ENCODE peak calls at places on chromosomes 4 and X, in eight cellular contexts. One of them, this sample, is unnamed.

GRCh38 chrX:130376077-130376476 is 9.4 kb downstream of the GPR119 start:
- DNase-seq in fibroblast of mammary gland: no peak
- DNase-seq in GM10248: no peak
- DNase-seq in lower lobe of right lung: no peak
- DNase-seq in GM20000: no peak
- DNase-seq in astrocyte: no peak
- DNase-seq in CD8-positive, alpha-beta T cell: no peak
- DNase-seq in right lobe of liver: no peak
- DNase-seq in this sample: no peak

GRCh38 chrX:47200385-47201150 is 6.9 kb downstream of the UBA1 start:
- DNase-seq in fibroblast of mammary gland: peak
- DNase-seq in GM10248: no peak
- DNase-seq in lower lobe of right lung: no peak
- DNase-seq in GM20000: no peak
- DNase-seq in astrocyte: peak
- DNase-seq in CD8-positive, alpha-beta T cell: no peak
- DNase-seq in right lobe of liver: no peak
- DNase-seq in this sample: peak

GRCh38 chr4:187183826-187184225 is 460.2 kb upstream of the FAT1 start:
- DNase-seq in fibroblast of mammary gland: no peak
- DNase-seq in GM10248: no peak
- DNase-seq in lower lobe of right lung: no peak
- DNase-seq in GM20000: no peak
- DNase-seq in astrocyte: peak
- DNase-seq in CD8-positive, alpha-beta T cell: no peak
- DNase-seq in right lobe of liver: no peak
- DNase-seq in this sample: no peak

GRCh38 chrX:66988331-66988730 is 349.5 kb upstream of the EDA2R start:
- DNase-seq in fibroblast of mammary gland: no peak
- DNase-seq in GM10248: no peak
- DNase-seq in lower lobe of right lung: no peak
- DNase-seq in GM20000: no peak
- DNase-seq in astrocyte: no peak
- DNase-seq in CD8-positive, alpha-beta T cell: no peak
- DNase-seq in right lobe of liver: no peak
- DNase-seq in this sample: no peak

GRCh38 chrX:46710927-46711623 is 47.8 kb downstream of the SLC9A7 start:
- DNase-seq in fibroblast of mammary gland: no peak
- DNase-seq in GM10248: no peak
- DNase-seq in lower lobe of right lung: no peak
- DNase-seq in GM20000: no peak
- DNase-seq in astrocyte: no peak
- DNase-seq in CD8-positive, alpha-beta T cell: no peak
- DNase-seq in right lobe of liver: no peak
- DNase-seq in this sample: no peak

GRCh38 chr4:16225139-16225538 is 1.1 kb downstream of the TAPT1 start:
- DNase-seq in fibroblast of mammary gland: peak
- DNase-seq in GM10248: no peak
- DNase-seq in lower lobe of right lung: no peak
- DNase-seq in GM20000: peak
- DNase-seq in astrocyte: peak
- DNase-seq in CD8-positive, alpha-beta T cell: no peak
- DNase-seq in right lobe of liver: no peak
- DNase-seq in this sample: no peak

GRCh38 chr4:4866833-4867744 is 7.6 kb downstream of the MSX1 start:
- DNase-seq in fibroblast of mammary gland: peak
- DNase-seq in GM10248: no peak
- DNase-seq in lower lobe of right lung: no peak
- DNase-seq in GM20000: peak
- DNase-seq in astrocyte: no peak
- DNase-seq in CD8-positive, alpha-beta T cell: no peak
- DNase-seq in right lobe of liver: no peak
- DNase-seq in this sample: no peak

GRCh38 chr4:21320034-21320433 is 619.8 kb downstream of the PACRGL start:
- DNase-seq in fibroblast of mammary gland: no peak
- DNase-seq in GM10248: no peak
- DNase-seq in lower lobe of right lung: no peak
- DNase-seq in GM20000: no peak
- DNase-seq in astrocyte: no peak
- DNase-seq in CD8-positive, alpha-beta T cell: no peak
- DNase-seq in right lobe of liver: no peak
- DNase-seq in this sample: no peak

GRCh38 chr4:32824321-32824720 is 2104.2 kb downstream of the PCDH7 start:
- DNase-seq in fibroblast of mammary gland: peak
- DNase-seq in GM10248: no peak
- DNase-seq in lower lobe of right lung: no peak
- DNase-seq in GM20000: no peak
- DNase-seq in astrocyte: peak
- DNase-seq in CD8-positive, alpha-beta T cell: no peak
- DNase-seq in right lobe of liver: no peak
- DNase-seq in this sample: no peak

GRCh38 chr4:98027827-98028226 is 115.4 kb downstream of the STPG2 start:
- DNase-seq in fibroblast of mammary gland: peak
- DNase-seq in GM10248: no peak
- DNase-seq in lower lobe of right lung: no peak
- DNase-seq in GM20000: no peak
- DNase-seq in astrocyte: peak
- DNase-seq in CD8-positive, alpha-beta T cell: no peak
- DNase-seq in right lobe of liver: no peak
- DNase-seq in this sample: no peak

GRCh38 chrX:107654778-107655761 is 26.8 kb downstream of the PRPS1 start:
- DNase-seq in fibroblast of mammary gland: peak
- DNase-seq in GM10248: peak
- DNase-seq in lower lobe of right lung: peak
- DNase-seq in GM20000: peak
- DNase-seq in astrocyte: peak
- DNase-seq in CD8-positive, alpha-beta T cell: no peak
- DNase-seq in right lobe of liver: peak
- DNase-seq in this sample: no peak

GRCh38 chr4:157907224-157907623 is 265.6 kb downstream of the GASK1B start:
- DNase-seq in fibroblast of mammary gland: no peak
- DNase-seq in GM10248: no peak
- DNase-seq in lower lobe of right lung: no peak
- DNase-seq in GM20000: no peak
- DNase-seq in astrocyte: no peak
- DNase-seq in CD8-positive, alpha-beta T cell: no peak
- DNase-seq in right lobe of liver: no peak
- DNase-seq in this sample: no peak

GRCh38 chrX:108167211-108167872 is 75.8 kb downstream of the ATG4A start:
- DNase-seq in fibroblast of mammary gland: peak
- DNase-seq in GM10248: no peak
- DNase-seq in lower lobe of right lung: no peak
- DNase-seq in GM20000: no peak
- DNase-seq in astrocyte: peak
- DNase-seq in CD8-positive, alpha-beta T cell: no peak
- DNase-seq in right lobe of liver: no peak
- DNase-seq in this sample: no peak

GRCh38 chr4:152044341-152044740 is 283.5 kb upstream of the GATB start:
- DNase-seq in fibroblast of mammary gland: no peak
- DNase-seq in GM10248: no peak
- DNase-seq in lower lobe of right lung: no peak
- DNase-seq in GM20000: no peak
- DNase-seq in astrocyte: no peak
- DNase-seq in CD8-positive, alpha-beta T cell: no peak
- DNase-seq in right lobe of liver: no peak
- DNase-seq in this sample: no peak

GRCh38 chr4:86664959-86665358 is 70.8 kb downstream of the PTPN13 start:
- DNase-seq in fibroblast of mammary gland: peak
- DNase-seq in GM10248: no peak
- DNase-seq in lower lobe of right lung: no peak
- DNase-seq in GM20000: no peak
- DNase-seq in astrocyte: peak
- DNase-seq in CD8-positive, alpha-beta T cell: no peak
- DNase-seq in right lobe of liver: no peak
- DNase-seq in this sample: no peak

DNA sequence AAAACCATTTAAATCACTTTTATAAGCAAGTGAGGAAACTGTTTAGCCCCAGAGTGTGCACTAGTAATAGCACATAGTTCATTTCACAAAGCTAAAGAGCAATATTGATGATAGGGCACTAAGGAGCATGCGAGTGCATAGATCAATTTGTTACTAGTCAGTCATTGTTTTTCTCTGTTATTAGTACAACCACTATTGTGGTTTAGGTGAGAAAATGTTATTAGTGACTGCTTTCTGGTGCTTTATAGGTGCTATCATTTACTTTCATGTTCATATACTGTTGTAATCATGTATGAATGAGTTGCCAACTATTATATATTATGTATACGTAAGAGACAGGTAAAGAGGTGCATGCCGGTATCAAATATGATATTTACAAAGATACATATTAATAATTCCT is 113.8 kb downstream of the CCSER1 start:
- DNase-seq in fibroblast of mammary gland: no peak
- DNase-seq in GM10248: no peak
- DNase-seq in lower lobe of right lung: no peak
- DNase-seq in GM20000: no peak
- DNase-seq in astrocyte: no peak
- DNase-seq in CD8-positive, alpha-beta T cell: no peak
- DNase-seq in right lobe of liver: no peak
- DNase-seq in this sample: no peak
- TF ChIP-seq CTCF in fibroblast of mammary gland: no peak
- TF ChIP-seq CTCF in GM10248: no peak
- TF ChIP-seq CTCF in lower lobe of right lung: no peak
- TF ChIP-seq CTCF in GM20000: no peak
- TF ChIP-seq CTCF in astrocyte: no peak
- TF ChIP-seq CTCF in CD8-positive, alpha-beta T cell: no peak
- TF ChIP-seq CTCF in right lobe of liver: no peak
- TF ChIP-seq CTCF in this sample: no peak

GRCh38 chr4:74157743-74158560 is at the start of gene MTHFD2L:
- DNase-seq in fibroblast of mammary gland: peak
- DNase-seq in GM10248: peak
- DNase-seq in lower lobe of right lung: peak
- DNase-seq in GM20000: peak
- DNase-seq in astrocyte: peak
- DNase-seq in CD8-positive, alpha-beta T cell: peak
- DNase-seq in right lobe of liver: peak
- DNase-seq in this sample: peak
- TF ChIP-seq CTCF in fibroblast of mammary gland: no peak
- TF ChIP-seq CTCF in GM10248: no peak
- TF ChIP-seq CTCF in lower lobe of right lung: no peak
- TF ChIP-seq CTCF in GM20000: no peak
- TF ChIP-seq CTCF in astrocyte: no peak
- TF ChIP-seq CTCF in CD8-positive, alpha-beta T cell: no peak
- TF ChIP-seq CTCF in right lobe of liver: no peak
- TF ChIP-seq CTCF in this sample: no peak

DNA sequence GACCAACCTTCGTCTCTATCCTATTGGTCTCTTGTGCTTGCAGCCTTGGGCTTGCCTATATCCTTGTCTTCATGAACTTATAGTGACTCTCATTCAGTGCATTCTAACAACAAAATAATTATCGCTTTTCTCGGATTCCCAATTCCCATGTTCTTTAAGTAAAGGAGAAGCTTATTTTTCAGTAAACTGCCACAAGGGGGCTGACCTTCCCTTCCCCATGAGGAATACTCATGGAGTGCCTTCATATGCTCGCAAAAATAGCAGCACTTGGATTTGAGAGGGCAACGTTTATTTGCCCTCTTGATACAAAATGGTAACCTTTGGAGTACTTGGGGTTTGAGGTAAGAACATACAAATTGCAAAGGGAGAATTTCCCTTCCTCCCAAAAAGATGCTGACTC is 183.2 kb upstream of the TENT5D start:
- DNase-seq in fibroblast of mammary gland: no peak
- DNase-seq in GM10248: no peak
- DNase-seq in lower lobe of right lung: no peak
- DNase-seq in GM20000: no peak
- DNase-seq in astrocyte: no peak
- DNase-seq in CD8-positive, alpha-beta T cell: no peak
- DNase-seq in right lobe of liver: no peak
- DNase-seq in this sample: no peak
- TF ChIP-seq CTCF in fibroblast of mammary gland: no peak
- TF ChIP-seq CTCF in GM10248: no peak
- TF ChIP-seq CTCF in lower lobe of right lung: no peak
- TF ChIP-seq CTCF in GM20000: no peak
- TF ChIP-seq CTCF in astrocyte: no peak
- TF ChIP-seq CTCF in CD8-positive, alpha-beta T cell: no peak
- TF ChIP-seq CTCF in right lobe of liver: no peak
- TF ChIP-seq CTCF in this sample: no peak

GRCh38 chrX:51803833-51804232 is 60.6 kb downstream of the GSPT2 start:
- DNase-seq in fibroblast of mammary gland: peak
- DNase-seq in GM10248: no peak
- DNase-seq in lower lobe of right lung: no peak
- DNase-seq in GM20000: no peak
- DNase-seq in astrocyte: no peak
- DNase-seq in CD8-positive, alpha-beta T cell: no peak
- DNase-seq in right lobe of liver: no peak
- DNase-seq in this sample: no peak

GRCh38 chrX:51798701-51799100 is 55.5 kb downstream of the GSPT2 start:
- DNase-seq in fibroblast of mammary gland: no peak
- DNase-seq in GM10248: no peak
- DNase-seq in lower lobe of right lung: no peak
- DNase-seq in GM20000: no peak
- DNase-seq in astrocyte: no peak
- DNase-seq in CD8-positive, alpha-beta T cell: no peak
- DNase-seq in right lobe of liver: no peak
- DNase-seq in this sample: no peak

GRCh38 chrX:51804741-51805140 is 61.5 kb downstream of the GSPT2 start:
- DNase-seq in fibroblast of mammary gland: no peak
- DNase-seq in GM10248: no peak
- DNase-seq in lower lobe of right lung: no peak
- DNase-seq in GM20000: no peak
- DNase-seq in astrocyte: no peak
- DNase-seq in CD8-positive, alpha-beta T cell: no peak
- DNase-seq in right lobe of liver: no peak
- DNase-seq in this sample: no peak

GRCh38 chrX:51802917-51803688 is 59.9 kb downstream of the GSPT2 start:
- DNase-seq in fibroblast of mammary gland: peak
- DNase-seq in GM10248: peak
- DNase-seq in lower lobe of right lung: peak
- DNase-seq in GM20000: peak
- DNase-seq in astrocyte: peak
- DNase-seq in CD8-positive, alpha-beta T cell: peak
- DNase-seq in right lobe of liver: peak
- DNase-seq in this sample: no peak
- TF ChIP-seq CTCF in fibroblast of mammary gland: peak
- TF ChIP-seq CTCF in GM10248: peak
- TF ChIP-seq CTCF in lower lobe of right lung: no peak
- TF ChIP-seq CTCF in GM20000: no peak
- TF ChIP-seq CTCF in astrocyte: no peak
- TF ChIP-seq CTCF in CD8-positive, alpha-beta T cell: no peak
- TF ChIP-seq CTCF in right lobe of liver: no peak
- TF ChIP-seq CTCF in this sample: peak

GRCh38 chrX:16826207-16826606 is 39.9 kb downstream of the TXLNG start:
- DNase-seq in fibroblast of mammary gland: peak
- DNase-seq in GM10248: peak
- DNase-seq in lower lobe of right lung: no peak
- DNase-seq in GM20000: peak
- DNase-seq in astrocyte: peak
- DNase-seq in CD8-positive, alpha-beta T cell: no peak
- DNase-seq in right lobe of liver: no peak
- DNase-seq in this sample: no peak
- TF ChIP-seq CTCF in fibroblast of mammary gland: peak
- TF ChIP-seq CTCF in GM10248: no peak
- TF ChIP-seq CTCF in lower lobe of right lung: peak
- TF ChIP-seq CTCF in GM20000: no peak
- TF ChIP-seq CTCF in astrocyte: peak
- TF ChIP-seq CTCF in CD8-positive, alpha-beta T cell: peak
- TF ChIP-seq CTCF in right lobe of liver: peak
- TF ChIP-seq CTCF in this sample: peak

GRCh38 chr4:94451669-94452475 is at the start of gene PDLIM5:
- DNase-seq in fibroblast of mammary gland: peak
- DNase-seq in GM10248: peak
- DNase-seq in lower lobe of right lung: peak
- DNase-seq in GM20000: peak
- DNase-seq in astrocyte: peak
- DNase-seq in CD8-positive, alpha-beta T cell: peak
- DNase-seq in right lobe of liver: peak
- DNase-seq in this sample: peak
- TF ChIP-seq CTCF in fibroblast of mammary gland: no peak
- TF ChIP-seq CTCF in GM10248: peak
- TF ChIP-seq CTCF in lower lobe of right lung: no peak
- TF ChIP-seq CTCF in GM20000: no peak
- TF ChIP-seq CTCF in astrocyte: no peak
- TF ChIP-seq CTCF in CD8-positive, alpha-beta T cell: no peak
- TF ChIP-seq CTCF in right lobe of liver: no peak
- TF ChIP-seq CTCF in this sample: peak

GRCh38 chr4:6169239-6169638 is 31.1 kb downstream of the JAKMIP1 start:
- DNase-seq in fibroblast of mammary gland: no peak
- DNase-seq in GM10248: no peak
- DNase-seq in lower lobe of right lung: no peak
- DNase-seq in GM20000: no peak
- DNase-seq in astrocyte: no peak
- DNase-seq in CD8-positive, alpha-beta T cell: no peak
- DNase-seq in right lobe of liver: no peak
- DNase-seq in this sample: no peak
- TF ChIP-seq CTCF in fibroblast of mammary gland: no peak
- TF ChIP-seq CTCF in GM10248: no peak
- TF ChIP-seq CTCF in lower lobe of right lung: no peak
- TF ChIP-seq CTCF in GM20000: no peak
- TF ChIP-seq CTCF in astrocyte: no peak
- TF ChIP-seq CTCF in CD8-positive, alpha-beta T cell: no peak
- TF ChIP-seq CTCF in right lobe of liver: no peak
- TF ChIP-seq CTCF in this sample: no peak

This sample was measured in chondrocyte.